ENCODE peak calls at places on chromosomes 16 and 17, in four cellular contexts. T is CD4-positive, alpha-beta T cell; O is AG04450; B is cardiac muscle cell. Y is an unnamed sample.

GRCh38 chr16:35344012-35344762 is 1884.8 kb downstream of the TP53TG3F start:
- DNase-seq in T (no peak), O (no peak), B (no peak), Y (no peak)

GRCh38 chr16:68116256-68116853 is 31.2 kb downstream of the NFATC3 start:
- DNase-seq in T (no peak), O (no peak), B (no peak), Y (no peak)

GRCh38 chr17:67021718-67022450 is 22.5 kb upstream of the CACNG1 start:
- DNase-seq in T (no peak), O (no peak), B (no peak), Y (no peak)

GRCh38 chr17:74749262-74750038 is 1.0 kb downstream of the NHERF1 start:
- DNase-seq in T (no peak), O (no peak), B (peak), Y (no peak)

GRCh38 chr17:72266099-72266852 is 145.5 kb downstream of the SOX9 start:
- DNase-seq in T (no peak), O (no peak), B (no peak), Y (no peak)

GRCh38 chr17:7261377-7262191 is 694 bp downstream of the CLDN7 start:
- DNase-seq in T (no peak), O (no peak), B (no peak), Y (no peak)

GRCh38 chr17:44071198-44071520 is 624 bp downstream of the G6PC3 start:
- DNase-seq in T (no peak), O (no peak), B (no peak), Y (no peak)

GRCh38 chr16:20614201-20615141 is 38.3 kb upstream of the ACSM2B start:
- DNase-seq in T (no peak), O (no peak), B (no peak), Y (no peak)

GRCh38 chr17:36608794-36609497 is 7.6 kb downstream of the MRM1 start:
- DNase-seq in T (no peak), O (peak), B (peak), Y (peak)

GRCh38 chr16:55297062-55297909 is 26.7 kb upstream of the IRX6 start:
- DNase-seq in T (no peak), O (no peak), B (no peak), Y (no peak)

GRCh38 chr17:64628641-64629040 is 33.5 kb downstream of the SMURF2 start:
- DNase-seq in T (no peak), O (no peak), B (no peak), Y (no peak)

GRCh38 chr17:59811209-59811608 is 81.5 kb downstream of the TUBD1 start:
- DNase-seq in T (no peak), O (no peak), B (no peak), Y (no peak)

GRCh38 chr17:7260601-7261376 is 1.5 kb downstream of the CLDN7 start:
- DNase-seq in T (no peak), O (no peak), B (peak), Y (no peak)

GRCh38 chr17:49201481-49201927 is 8.9 kb downstream of the GNGT2 start:
- DNase-seq in T (no peak), O (no peak), B (no peak), Y (no peak)

GRCh38 chr17:65463242-65463641 is 98.2 kb downstream of the AXIN2 start:
- DNase-seq in T (no peak), O (no peak), B (no peak), Y (no peak)

GRCh38 chr17:28142355-28142754 is 99.9 kb downstream of the NLK start:
- DNase-seq in T (no peak), O (no peak), B (no peak), Y (no peak)

GRCh38 chr17:81511800-81512559 is 619 bp downstream of the ACTG1 start:
- DNase-seq in T (no peak), O (no peak), B (peak), Y (no peak)

GRCh38 chr16:31331141-31331764 is 23.7 kb upstream of the ITGAX start:
- DNase-seq in T (no peak), O (no peak), B (peak), Y (no peak)

GRCh38 chr16:68893710-68894705 is 50.7 kb downstream of the TANGO6 start:
- DNase-seq in T (no peak), O (no peak), B (peak), Y (no peak)

GRCh38 chr16:67841816-67842508 is at the start of gene THAP11:
- DNase-seq in T (peak), O (peak), B (peak), Y (peak)

GRCh38 chr17:2624292-2624731 is 30.9 kb downstream of the PAFAH1B1 start:
- DNase-seq in T (no peak), O (no peak), B (no peak), Y (no peak)

GRCh38 chr17:42287305-42288077 is 807 bp upstream of the STAT5A start:
- DNase-seq in T (no peak), O (no peak), B (no peak), Y (peak)

GRCh38 chr17:4953461-4953961 is 2.6 kb downstream of the ENO3 start:
- DNase-seq in T (no peak), O (no peak), B (no peak), Y (no peak)
- H3K27ac ChIP-seq in T (no peak), O (peak), B (peak), Y (no peak)

GRCh38 chr17:39100530-39100929 is 50.9 kb downstream of the PLXDC1 start:
- DNase-seq in T (no peak), O (no peak), B (no peak), Y (no peak)
- H3K27ac ChIP-seq in T (no peak), O (no peak), B (no peak), Y (no peak)

GRCh38 chr16:1744338-1744840 is 27.0 kb downstream of the NME3 start:
- DNase-seq in T (no peak), O (no peak), B (no peak), Y (no peak)

GRCh38 chr16:1747934-1748333 is 23.4 kb downstream of the NME3 start:
- DNase-seq in T (no peak), O (no peak), B (no peak), Y (no peak)

GRCh38 chr16:1746693-1747195 is 24.6 kb downstream of the NME3 start:
- DNase-seq in T (no peak), O (no peak), B (no peak), Y (no peak)

GRCh38 chr16:1745181-1745899 is 26.0 kb downstream of the NME3 start:
- DNase-seq in T (no peak), O (peak), B (no peak), Y (no peak)

GRCh38 chr16:1745900-1746692 is 25.2 kb downstream of the NME3 start:
- DNase-seq in T (no peak), O (peak), B (no peak), Y (no peak)
- H3K27ac ChIP-seq in T (no peak), O (peak), B (no peak), Y (no peak)

DNA sequence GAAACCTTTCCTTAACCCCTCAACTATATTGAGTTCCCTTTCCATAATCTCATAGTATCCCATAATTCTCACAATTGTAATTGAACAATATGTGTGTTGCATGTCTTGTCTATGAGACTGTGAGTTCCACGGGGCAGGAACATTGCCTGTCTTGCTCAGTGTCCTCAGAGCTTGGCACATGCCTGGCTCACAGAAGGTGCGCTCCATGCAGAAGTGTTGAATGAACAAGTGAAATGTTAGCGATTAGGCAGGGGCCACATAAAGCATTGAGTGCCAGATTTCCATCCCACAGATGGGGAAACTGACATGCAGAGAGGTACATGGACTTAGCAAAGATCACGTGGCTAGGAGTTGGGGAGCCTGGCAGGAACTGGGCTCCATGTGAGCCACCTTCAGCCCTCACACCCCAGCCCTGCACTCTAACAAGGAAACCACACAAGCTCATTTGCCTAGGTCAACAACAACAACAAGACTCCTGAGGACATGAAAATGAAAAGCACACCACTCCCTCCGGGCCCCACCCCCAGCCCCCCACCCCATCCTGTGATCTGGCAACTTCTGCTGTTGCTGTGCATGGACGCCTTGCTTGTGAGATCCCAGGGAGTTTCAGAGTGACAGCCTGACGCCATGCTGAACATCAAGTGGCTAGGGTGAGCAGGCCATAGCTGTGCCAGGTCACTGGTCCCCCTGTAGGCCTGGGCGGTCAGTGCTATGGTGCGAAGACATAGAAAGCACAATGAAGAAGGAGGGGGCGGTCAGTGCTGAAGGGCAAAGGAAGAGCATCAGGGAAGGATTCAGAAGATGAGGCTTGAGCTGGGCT is 5.0 kb downstream of the PIK3R5 start:
- DNase-seq in T (no peak), O (no peak), B (no peak), Y (no peak)
- H3K27ac ChIP-seq in T (peak), O (no peak), B (no peak), Y (no peak)

Y was measured in substantia nigra.